ENCODE peak calls at places on chromosome 5, in six cellular contexts. S, P, V, F, L and K are unnamed samples.

GRCh38 chr5:172984244-172984953 is 828 bp downstream of the ATP6V0E1 start:
- DNase-seq in S (peak), P (peak), V (peak), F (peak), L (peak), K (peak)

GRCh38 chr5:82335807-82336206 is 57.7 kb upstream of the RPS23 start:
- DNase-seq in S (no peak), P (peak), V (no peak), F (no peak), L (no peak), K (no peak)

GRCh38 chr5:56585973-56586740 is 229.2 kb upstream of the MAP3K1 start:
- DNase-seq in S (peak), P (peak), V (no peak), F (no peak), L (no peak), K (no peak)

GRCh38 chr5:36001032-36001431 is 9.8 kb upstream of the UGT3A1 start:
- DNase-seq in S (no peak), P (no peak), V (no peak), F (no peak), L (no peak), K (no peak)

GRCh38 chr5:35709688-35710087 is 92.0 kb downstream of the SPEF2 start:
- DNase-seq in S (no peak), P (no peak), V (no peak), F (no peak), L (no peak), K (no peak)

GRCh38 chr5:102545175-102545574 is 46.4 kb upstream of the SLCO6A1 start:
- DNase-seq in S (peak), P (no peak), V (no peak), F (peak), L (no peak), K (peak)

GRCh38 chr5:154653764-154654483 is 101.3 kb upstream of the LARP1 start:
- DNase-seq in S (peak), P (no peak), V (no peak), F (no peak), L (no peak), K (peak)

GRCh38 chr5:67354051-67354450 is 157.5 kb upstream of the CD180 start:
- DNase-seq in S (no peak), P (no peak), V (no peak), F (no peak), L (no peak), K (no peak)

GRCh38 chr5:62346727-62347126 is 40.7 kb downstream of the KIF2A start:
- DNase-seq in S (no peak), P (no peak), V (no peak), F (no peak), L (no peak), K (no peak)

GRCh38 chr5:2017540-2018389 is 135.0 kb upstream of the IRX4 start:
- DNase-seq in S (peak), P (no peak), V (peak), F (no peak), L (no peak), K (peak)

GRCh38 chr5:44952376-44952775 is 143.6 kb downstream of the MRPS30 start:
- DNase-seq in S (peak), P (no peak), V (peak), F (peak), L (no peak), K (peak)

GRCh38 chr5:112529525-112529924 is 110.4 kb upstream of the EPB41L4A start:
- DNase-seq in S (peak), P (no peak), V (no peak), F (no peak), L (no peak), K (no peak)
- TF ChIP-seq CTCF in S (peak), P (no peak), V (no peak), F (peak), L (no peak), K (peak)

GRCh38 chr5:78162253-78162862 is 132.1 kb downstream of the AP3B1 start:
- DNase-seq in S (peak), P (no peak), V (peak), F (peak), L (no peak), K (peak)
- TF ChIP-seq CTCF in S (peak), P (peak), V (peak), F (peak), L (peak), K (peak)

GRCh38 chr5:76074487-76074886 is 8.7 kb upstream of the SV2C start:
- DNase-seq in S (peak), P (no peak), V (peak), F (peak), L (no peak), K (peak)
- TF ChIP-seq CTCF in S (peak), P (no peak), V (peak), F (peak), L (no peak), K (peak)

GRCh38 chr5:160452721-160453263 is 31.1 kb downstream of the PTTG1 start:
- DNase-seq in S (no peak), P (peak), V (no peak), F (no peak), L (no peak), K (no peak)

GRCh38 chr5:160448886-160449285 is 27.2 kb downstream of the PTTG1 start:
- DNase-seq in S (no peak), P (no peak), V (no peak), F (no peak), L (no peak), K (peak)

GRCh38 chr5:160451281-160451680 is 29.6 kb downstream of the PTTG1 start:
- DNase-seq in S (peak), P (no peak), V (no peak), F (no peak), L (no peak), K (no peak)

GRCh38 chr5:160450164-160450932 is 28.7 kb downstream of the PTTG1 start:
- DNase-seq in S (peak), P (no peak), V (no peak), F (no peak), L (no peak), K (no peak)

GRCh38 chr5:160449458-160449857 is 27.8 kb downstream of the PTTG1 start:
- DNase-seq in S (no peak), P (no peak), V (no peak), F (no peak), L (no peak), K (no peak)
- TF ChIP-seq CTCF in S (no peak), P (no peak), V (no peak), F (no peak), L (no peak), K (no peak)